ENCODE peak calls at places on chromosomes 12 and 14, in five cellular contexts. C is tibial nerve, H is heart left ventricle, U is uterus, M is ovary. G is an unnamed sample.
A peak's percentile ranks its signal among the peaks of the same experiment; 100 is the strongest.

GRCh38 chr12:86917121-86917520 is 660.9 kb upstream of the MGAT4C start:
- DNase-seq in C (no peak), H (no peak), U (no peak), M (no peak), G (no peak)

GRCh38 chr12:3557791-3558190 is 66.8 kb downstream of the PRMT8 start:
- DNase-seq in C (no peak), H (no peak), U (no peak), M (no peak), G (no peak)

GRCh38 chr14:104295681-104296387 is 157.4 kb downstream of the KIF26A start:
- DNase-seq in C (no peak), H (no peak), U (no peak), M (peak; percentile 18), G (no peak)

GRCh38 chr12:104733717-104734175 is 224.3 kb downstream of the SLC41A2 start:
- DNase-seq in C (no peak), H (no peak), U (no peak), M (no peak), G (no peak)

GRCh38 chr12:87801860-87802720 is 227.1 kb downstream of the C12orf50 start:
- DNase-seq in C (no peak), H (no peak), U (no peak), M (no peak), G (no peak)

GRCh38 chr12:95385246-95385645 is 88.7 kb upstream of the METAP2 start:
- DNase-seq in C (no peak), H (no peak), U (peak; percentile 22), M (peak; percentile 47), G (no peak)

GRCh38 chr12:24479131-24479530 is 469.8 kb downstream of the BCAT1 start:
- DNase-seq in C (no peak), H (no peak), U (no peak), M (no peak), G (no peak)

GRCh38 chr12:122503783-122504590 is 3.3 kb upstream of the ZCCHC8 start:
- DNase-seq in C (no peak), H (no peak), U (no peak), M (no peak), G (no peak)

GRCh38 chr12:29574500-29574899 is 77.0 kb upstream of the OVCH1 start:
- DNase-seq in C (no peak), H (no peak), U (no peak), M (no peak), G (no peak)

GRCh38 chr12:52874573-52875435 is 26.0 kb upstream of the KRT78 start:
- DNase-seq in C (no peak), H (no peak), U (no peak), M (no peak), G (peak; percentile 74)
- TF ChIP-seq POLR2A in C (no peak), H (no peak), U (no peak), M (no peak), G (no peak)

DNA sequence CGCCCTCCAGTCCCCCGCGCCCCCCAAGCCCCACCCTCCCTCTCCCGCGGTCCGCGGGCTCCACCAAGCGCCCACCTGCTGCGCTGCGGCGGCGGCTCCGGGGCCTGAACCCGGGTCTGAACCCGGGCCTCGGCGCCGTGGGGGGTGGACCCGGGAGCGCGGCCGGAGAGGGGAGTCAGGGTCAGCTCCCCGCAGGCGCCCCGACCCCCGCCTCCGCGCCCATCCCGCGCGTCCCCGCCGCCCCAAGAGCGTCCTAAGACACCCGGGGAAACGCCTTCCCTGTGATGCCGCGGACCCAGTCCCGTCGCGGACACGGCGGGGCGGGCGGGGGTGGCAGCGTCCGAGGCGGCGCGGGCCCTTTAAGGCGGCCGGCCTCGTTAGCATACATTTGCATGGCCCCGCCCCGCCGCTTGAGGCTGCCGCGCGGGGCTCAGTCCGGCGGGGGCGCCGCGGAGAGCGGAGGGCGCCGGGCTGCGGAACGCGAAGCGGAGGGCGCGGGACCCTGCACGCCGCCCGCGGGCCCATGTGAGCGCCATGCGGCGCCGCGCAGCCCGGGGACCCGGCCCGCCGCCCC is at the start of gene MMP17:
- DNase-seq in C (peak; percentile 43), H (peak; percentile 46), U (peak; percentile 41), M (peak; percentile 52), G (no peak)
- TF ChIP-seq POLR2A in C (peak; percentile 58), H (no peak), U (no peak), M (no peak), G (peak; percentile 86)

DNA sequence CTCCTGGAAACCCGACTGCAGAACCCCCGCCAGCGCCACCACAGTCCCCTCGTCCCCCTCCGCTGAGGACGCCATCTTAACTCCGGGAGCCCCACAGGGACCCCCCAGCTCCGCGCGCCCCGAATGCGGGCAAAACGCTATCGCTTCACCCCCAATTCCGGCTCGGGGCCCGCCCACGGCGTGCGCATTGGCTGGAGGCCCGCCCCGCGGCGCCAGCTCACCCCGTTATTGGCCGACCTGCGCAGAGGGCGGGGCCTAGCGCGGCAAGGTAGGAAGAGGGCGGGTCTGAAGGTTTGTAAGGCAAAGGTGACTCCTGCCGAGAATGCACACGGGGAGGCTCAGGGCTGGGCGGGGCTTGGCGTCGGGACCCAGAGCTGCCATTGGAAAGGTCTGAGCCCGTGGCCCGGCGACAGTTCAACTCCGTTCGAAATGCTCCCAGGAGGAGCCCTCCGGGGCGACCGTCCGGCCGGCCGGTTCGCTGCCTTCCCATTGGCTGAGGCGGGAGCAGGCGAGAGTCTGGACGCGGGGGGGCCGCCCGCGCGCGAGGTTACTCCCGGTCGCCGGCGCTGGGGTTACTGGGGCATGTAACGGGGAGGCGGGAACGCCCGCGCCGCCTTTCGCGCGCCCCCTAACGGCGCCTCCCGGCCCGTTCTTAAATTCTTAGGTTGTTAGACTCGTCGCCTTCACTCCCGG is at the start of gene LPCAT3:
- DNase-seq in C (peak; percentile 96), H (peak; percentile 97), U (peak; percentile 99), M (peak; percentile 97), G (peak; percentile 95)
- TF ChIP-seq POLR2A in C (peak; percentile 63), H (no peak), U (peak; percentile 78), M (peak; percentile 78), G (peak; percentile 50)

DNA sequence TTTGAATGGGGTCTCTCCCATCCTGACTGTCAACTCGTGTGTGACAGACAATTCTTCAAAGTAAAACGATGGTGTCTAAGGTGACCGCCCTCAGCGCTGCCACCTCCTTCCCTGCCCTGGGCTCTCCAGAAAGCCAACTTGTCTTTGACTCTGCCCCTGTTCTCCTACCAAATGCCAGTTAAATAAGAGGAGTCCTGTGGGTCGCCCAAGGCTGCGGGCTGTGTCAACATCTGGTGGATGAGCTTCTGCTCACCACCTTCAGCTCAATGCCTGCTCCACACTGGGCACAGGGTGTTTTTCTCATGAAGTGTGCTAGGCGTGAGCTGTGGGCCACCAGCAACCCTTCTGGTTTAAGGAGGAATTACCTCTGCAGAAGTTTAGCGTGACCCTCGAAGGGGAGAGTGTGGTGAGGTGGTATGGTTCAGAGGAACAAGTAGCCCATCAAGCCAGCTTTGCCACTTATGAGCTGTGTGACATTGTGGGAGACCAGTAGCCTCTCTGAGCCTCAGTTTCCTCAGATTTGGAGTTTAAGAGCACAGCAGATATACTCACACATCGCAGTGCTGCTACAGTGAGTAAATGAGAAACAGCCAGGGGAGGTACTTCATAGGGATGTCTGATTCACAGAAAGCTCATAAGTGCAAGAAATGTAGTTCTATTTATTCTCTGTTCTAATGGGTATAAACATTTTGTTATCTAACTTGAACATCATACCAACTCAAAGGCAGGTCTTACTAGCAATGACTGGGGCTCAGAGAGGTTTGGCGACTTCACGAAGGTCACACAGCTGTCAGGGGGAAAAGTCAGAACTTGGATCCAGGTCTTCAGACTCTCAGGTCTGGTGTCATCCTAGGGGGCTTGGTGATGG is 12.1 kb downstream of the SERPINA1 start:
- DNase-seq in C (no peak), H (no peak), U (no peak), M (no peak), G (no peak)
- TF ChIP-seq POLR2A in C (no peak), H (no peak), U (no peak), M (no peak), G (no peak)

DNA sequence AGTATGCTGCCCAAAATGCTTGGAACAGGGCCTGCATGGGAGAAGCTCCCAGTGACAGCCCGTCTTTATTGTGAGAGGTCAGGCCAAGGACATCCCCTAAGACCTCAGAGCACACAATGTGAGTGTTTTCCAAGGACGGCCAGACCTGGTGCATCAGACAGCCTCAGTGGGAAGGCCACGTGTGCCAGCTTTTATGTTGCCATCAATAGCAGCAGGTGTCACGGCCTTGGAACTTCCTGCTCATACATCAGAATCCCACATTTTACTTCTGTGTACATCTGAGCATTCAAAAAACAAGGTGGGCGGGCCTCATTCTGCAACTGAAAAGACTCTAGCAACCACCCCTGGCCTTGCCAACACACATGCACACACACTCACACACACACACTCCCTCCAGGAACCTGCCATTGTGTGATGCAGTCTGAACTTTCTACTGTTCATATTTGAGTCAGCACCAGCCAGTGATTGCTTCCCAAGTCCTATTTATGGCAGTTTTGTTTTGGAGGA is 753.1 kb upstream of the TBX3 start:
- DNase-seq in C (no peak), H (peak; percentile 74), U (no peak), M (no peak), G (no peak)
- TF ChIP-seq POLR2A in C (no peak), H (no peak), U (no peak), M (no peak), G (no peak)

GRCh38 chr12:53039851-53040250 is 10.0 kb upstream of the TNS2 start:
- DNase-seq in C (no peak), H (no peak), U (no peak), M (no peak), G (no peak)
- TF ChIP-seq POLR2A in C (no peak), H (no peak), U (no peak), M (no peak), G (no peak)

DNA sequence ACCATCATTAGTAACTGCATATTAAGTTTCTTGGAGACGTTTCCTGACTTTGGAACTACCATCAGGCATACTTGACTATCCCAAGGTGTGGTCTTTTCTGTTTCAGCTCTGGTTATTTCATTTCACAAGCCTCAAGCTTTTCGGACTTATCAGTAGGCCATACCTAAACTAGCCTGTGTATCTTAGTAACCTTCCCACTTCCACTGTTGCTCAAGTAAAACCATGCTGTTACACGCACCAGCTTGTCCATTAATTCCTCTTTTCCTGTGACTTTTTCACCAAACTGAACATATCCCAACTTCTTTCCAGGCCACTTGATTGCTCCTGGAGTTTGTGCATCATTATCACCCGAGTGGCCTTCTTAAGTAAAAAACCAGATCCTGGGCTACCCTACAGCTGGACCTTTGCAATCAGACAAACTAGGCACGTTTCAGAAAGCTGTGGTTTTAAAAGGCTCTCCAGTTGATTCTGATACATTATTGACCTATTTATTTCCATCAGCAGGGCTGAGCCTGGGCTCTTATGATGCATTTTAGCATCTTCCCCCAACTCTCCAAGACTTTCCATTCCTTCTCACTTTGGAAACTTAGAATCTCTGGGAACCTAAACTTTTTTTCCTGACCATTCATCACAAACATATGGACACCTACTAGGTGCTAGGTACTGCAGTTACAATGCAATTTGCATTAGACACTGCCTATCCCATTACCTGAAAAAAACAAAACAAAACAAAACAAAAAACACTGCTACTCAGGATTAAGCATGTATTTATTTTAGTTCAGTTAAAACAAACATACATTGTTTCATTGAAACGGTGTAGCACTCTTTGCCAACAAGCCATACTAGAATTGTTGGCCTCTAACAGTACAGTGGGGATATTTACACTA is 14.9 kb downstream of the SLC38A2 start:
- DNase-seq in C (no peak), H (no peak), U (no peak), M (no peak), G (no peak)
- TF ChIP-seq POLR2A in C (no peak), H (no peak), U (no peak), M (no peak), G (no peak)

GRCh38 chr12:53051058-53051880 is 1.4 kb downstream of the TNS2 start:
- DNase-seq in C (peak; percentile 82), H (peak; percentile 76), U (peak; percentile 78), M (peak; percentile 64), G (no peak)
- TF ChIP-seq POLR2A in C (peak; percentile 84), H (no peak), U (peak; percentile 68), M (peak; percentile 29), G (peak; percentile 17)